ENCODE peak calls at places on chromosomes 5 and 9, in nine cellular contexts. L is fibroblast of lung; U is mammary epithelial cell; V is T-helper 2 cell; N is brain microvascular endothelial cell; F is A172; G is activated T-cell treated with anti-CD3 and anti-CD28 coated beads for 48 hours; I is activated CD8-positive, alpha-beta memory T cell treated with anti-CD3 and anti-CD28 coated beads for 48 hours; E is choroid plexus epithelial cell. P is an unnamed sample.

GRCh38 chr5:140239939-140240700 is 62.8 kb downstream of the PFDN1 start:
- DNase-seq in L (peak), U (no peak), V (peak), N (peak), F (peak), G (peak), I (no peak), E (peak), P (peak)

GRCh38 chr5:170749911-170750431 is 33.6 kb upstream of the GABRP start:
- DNase-seq in L (no peak), U (peak), V (no peak), N (no peak), F (no peak), G (no peak), I (no peak), E (no peak), P (no peak)

GRCh38 chr9:13424204-13424603 is 144.7 kb upstream of the MPDZ start:
- DNase-seq in L (no peak), U (no peak), V (no peak), N (no peak), F (no peak), G (no peak), I (no peak), E (no peak), P (no peak)

GRCh38 chr5:122311888-122312669 is at the start of gene SNCAIP:
- DNase-seq in L (peak), U (peak), V (no peak), N (no peak), F (peak), G (peak), I (no peak), E (peak), P (peak)

GRCh38 chr9:126965541-126966428 is 51.2 kb downstream of the RALGPS1 start:
- DNase-seq in L (peak), U (peak), V (no peak), N (peak), F (peak), G (peak), I (no peak), E (peak), P (peak)

GRCh38 chr9:136533775-136534157 is 12.1 kb downstream of the NOTCH1 start:
- DNase-seq in L (no peak), U (peak), V (peak), N (no peak), F (peak), G (peak), I (no peak), E (no peak), P (no peak)

GRCh38 chr5:125054106-125054505 is 307.7 kb upstream of the ZNF608 start:
- DNase-seq in L (no peak), U (peak), V (no peak), N (no peak), F (peak), G (no peak), I (no peak), E (no peak), P (no peak)

GRCh38 chr9:125146247-125146646 is 2.9 kb upstream of the SCAI start:
- DNase-seq in L (peak), U (no peak), V (no peak), N (peak), F (no peak), G (no peak), I (no peak), E (peak), P (peak)

GRCh38 chr9:26687421-26687820 is 205.2 kb downstream of the CAAP1 start:
- DNase-seq in L (no peak), U (no peak), V (no peak), N (no peak), F (peak), G (no peak), I (no peak), E (no peak), P (no peak)

GRCh38 chr5:95870105-95870672 is 47.7 kb upstream of the GLRX start:
- DNase-seq in L (no peak), U (peak), V (no peak), N (peak), F (peak), G (peak), I (no peak), E (peak), P (no peak)

GRCh38 chr5:132254321-132254977 is 3.0 kb upstream of the PDLIM4 start:
- DNase-seq in L (no peak), U (no peak), V (no peak), N (no peak), F (peak), G (no peak), I (no peak), E (no peak), P (no peak)

GRCh38 chr9:135979472-135980166 is 18.4 kb upstream of the UBAC1 start:
- DNase-seq in L (no peak), U (no peak), V (no peak), N (no peak), F (no peak), G (no peak), I (no peak), E (no peak), P (no peak)

GRCh38 chr5:142313275-142313674 is 11.5 kb downstream of the SPRY4 start:
- DNase-seq in L (no peak), U (no peak), V (no peak), N (no peak), F (no peak), G (no peak), I (no peak), E (no peak), P (no peak)

GRCh38 chr5:69364414-69364813 is 4.9 kb downstream of the AK6 start:
- DNase-seq in L (peak), U (no peak), V (no peak), N (peak), F (no peak), G (no peak), I (no peak), E (peak), P (peak)

GRCh38 chr9:81562221-81563019 is 126.9 kb downstream of the TLE1 start:
- DNase-seq in L (peak), U (peak), V (no peak), N (peak), F (peak), G (no peak), I (no peak), E (peak), P (peak)

GRCh38 chr9:80094176-80094771 is 522.5 kb downstream of the TLE4 start:
- DNase-seq in L (no peak), U (no peak), V (no peak), N (no peak), F (no peak), G (no peak), I (no peak), E (no peak), P (no peak)

GRCh38 chr5:5179079-5179478 is 38.9 kb downstream of the ADAMTS16 start:
- DNase-seq in L (no peak), U (no peak), V (no peak), N (no peak), F (peak), G (no peak), I (no peak), E (no peak), P (no peak)

GRCh38 chr9:69444021-69444420 is 119.0 kb downstream of the ENTREP1 start:
- DNase-seq in L (peak), U (peak), V (no peak), N (peak), F (peak), G (no peak), I (no peak), E (no peak), P (peak)

P was measured in H4.